ENCODE peak calls at places on chromosomes 1 and 21, in ten cellular contexts. One of them, this sample, is unnamed.
A peak's percentile ranks its signal among the peaks of the same experiment; 100 is the strongest.

GRCh38 chr1:6612641-6613360 is 730 bp upstream of the PHF13 start:
- DNase-seq in epithelial cell of esophagus: peak; percentile 68
- DNase-seq in IMR-90: peak; percentile 39
- DNase-seq in fibroblast of mammary gland: peak; percentile 32
- DNase-seq in cardiac muscle cell: peak; percentile 58
- DNase-seq in coronary artery: no peak
- DNase-seq in mesenchymal stem cell: peak; percentile 71
- DNase-seq in foreskin fibroblast: peak; percentile 76
- DNase-seq in NT2/D1: no peak
- DNase-seq in epithelial cell of proximal tubule: no peak
- DNase-seq in this sample: peak; percentile 54

GRCh38 chr1:40431385-40431784 is 18.9 kb upstream of the ZFP69B start:
- DNase-seq in epithelial cell of esophagus: no peak
- DNase-seq in IMR-90: no peak
- DNase-seq in fibroblast of mammary gland: no peak
- DNase-seq in cardiac muscle cell: no peak
- DNase-seq in coronary artery: no peak
- DNase-seq in mesenchymal stem cell: no peak
- DNase-seq in foreskin fibroblast: no peak
- DNase-seq in NT2/D1: no peak
- DNase-seq in epithelial cell of proximal tubule: no peak
- DNase-seq in this sample: no peak

GRCh38 chr1:29933110-29933509 is 696.8 kb downstream of the PTPRU start:
- DNase-seq in epithelial cell of esophagus: no peak
- DNase-seq in IMR-90: no peak
- DNase-seq in fibroblast of mammary gland: peak; percentile 11
- DNase-seq in cardiac muscle cell: no peak
- DNase-seq in coronary artery: no peak
- DNase-seq in mesenchymal stem cell: no peak
- DNase-seq in foreskin fibroblast: no peak
- DNase-seq in NT2/D1: no peak
- DNase-seq in epithelial cell of proximal tubule: no peak
- DNase-seq in this sample: no peak

GRCh38 chr1:25615563-25616079 is 970 bp upstream of the MAN1C1 start:
- DNase-seq in epithelial cell of esophagus: peak; percentile 11
- DNase-seq in IMR-90: no peak
- DNase-seq in fibroblast of mammary gland: no peak
- DNase-seq in cardiac muscle cell: no peak
- DNase-seq in coronary artery: no peak
- DNase-seq in mesenchymal stem cell: no peak
- DNase-seq in foreskin fibroblast: peak; percentile 28
- DNase-seq in NT2/D1: no peak
- DNase-seq in epithelial cell of proximal tubule: no peak
- DNase-seq in this sample: no peak

GRCh38 chr1:219432966-219433365 is 179.9 kb downstream of the ZC3H11B start:
- DNase-seq in epithelial cell of esophagus: no peak
- DNase-seq in IMR-90: no peak
- DNase-seq in fibroblast of mammary gland: no peak
- DNase-seq in cardiac muscle cell: peak; percentile 8
- DNase-seq in coronary artery: no peak
- DNase-seq in mesenchymal stem cell: no peak
- DNase-seq in foreskin fibroblast: no peak
- DNase-seq in NT2/D1: no peak
- DNase-seq in epithelial cell of proximal tubule: no peak
- DNase-seq in this sample: peak; percentile 14

GRCh38 chr1:165168466-165168865 is 188.0 kb downstream of the LMX1A start:
- DNase-seq in epithelial cell of esophagus: no peak
- DNase-seq in IMR-90: no peak
- DNase-seq in fibroblast of mammary gland: no peak
- DNase-seq in cardiac muscle cell: no peak
- DNase-seq in coronary artery: no peak
- DNase-seq in mesenchymal stem cell: no peak
- DNase-seq in foreskin fibroblast: no peak
- DNase-seq in NT2/D1: no peak
- DNase-seq in epithelial cell of proximal tubule: no peak
- DNase-seq in this sample: no peak

GRCh38 chr1:14836426-14837140 is 238.1 kb downstream of the KAZN start:
- DNase-seq in epithelial cell of esophagus: no peak
- DNase-seq in IMR-90: no peak
- DNase-seq in fibroblast of mammary gland: no peak
- DNase-seq in cardiac muscle cell: no peak
- DNase-seq in coronary artery: no peak
- DNase-seq in mesenchymal stem cell: no peak
- DNase-seq in foreskin fibroblast: no peak
- DNase-seq in NT2/D1: no peak
- DNase-seq in epithelial cell of proximal tubule: no peak
- DNase-seq in this sample: no peak

GRCh38 chr1:83052865-83053264 is 946.1 kb downstream of the TTLL7 start:
- DNase-seq in epithelial cell of esophagus: no peak
- DNase-seq in IMR-90: no peak
- DNase-seq in fibroblast of mammary gland: no peak
- DNase-seq in cardiac muscle cell: no peak
- DNase-seq in coronary artery: no peak
- DNase-seq in mesenchymal stem cell: no peak
- DNase-seq in foreskin fibroblast: no peak
- DNase-seq in NT2/D1: no peak
- DNase-seq in epithelial cell of proximal tubule: no peak
- DNase-seq in this sample: no peak

GRCh38 chr1:18908911-18909771 is 6.8 kb upstream of the ALDH4A1 start:
- DNase-seq in epithelial cell of esophagus: no peak
- DNase-seq in IMR-90: no peak
- DNase-seq in fibroblast of mammary gland: no peak
- DNase-seq in cardiac muscle cell: no peak
- DNase-seq in coronary artery: no peak
- DNase-seq in mesenchymal stem cell: no peak
- DNase-seq in foreskin fibroblast: no peak
- DNase-seq in NT2/D1: no peak
- DNase-seq in epithelial cell of proximal tubule: no peak
- DNase-seq in this sample: no peak

GRCh38 chr21:36702622-36702968 is 3.7 kb downstream of the SIM2 start:
- DNase-seq in epithelial cell of esophagus: no peak
- DNase-seq in IMR-90: no peak
- DNase-seq in fibroblast of mammary gland: no peak
- DNase-seq in cardiac muscle cell: no peak
- DNase-seq in coronary artery: no peak
- DNase-seq in mesenchymal stem cell: no peak
- DNase-seq in foreskin fibroblast: no peak
- DNase-seq in NT2/D1: no peak
- DNase-seq in epithelial cell of proximal tubule: no peak
- DNase-seq in this sample: no peak
- H3K4me3 ChIP-seq in epithelial cell of esophagus: no peak overlapping the region
- H3K4me3 ChIP-seq in IMR-90: peak overlapping the region; percentile 57
- H3K4me3 ChIP-seq in fibroblast of mammary gland: no peak overlapping the region
- H3K4me3 ChIP-seq in cardiac muscle cell: no peak overlapping the region
- H3K4me3 ChIP-seq in coronary artery: no peak overlapping the region
- H3K4me3 ChIP-seq in mesenchymal stem cell: no peak overlapping the region
- H3K4me3 ChIP-seq in foreskin fibroblast: no peak overlapping the region
- H3K4me3 ChIP-seq in NT2/D1: no peak overlapping the region
- H3K4me3 ChIP-seq in epithelial cell of proximal tubule: peak overlapping the region; percentile 55
- H3K4me3 ChIP-seq in this sample: no peak overlapping the region

GRCh38 chr1:214514819-214515383 is 36.5 kb downstream of the PTPN14 start:
- DNase-seq in epithelial cell of esophagus: no peak
- DNase-seq in IMR-90: no peak
- DNase-seq in fibroblast of mammary gland: no peak
- DNase-seq in cardiac muscle cell: no peak
- DNase-seq in coronary artery: no peak
- DNase-seq in mesenchymal stem cell: no peak
- DNase-seq in foreskin fibroblast: no peak
- DNase-seq in NT2/D1: no peak
- DNase-seq in epithelial cell of proximal tubule: no peak
- DNase-seq in this sample: no peak
- H3K4me3 ChIP-seq in epithelial cell of esophagus: no peak overlapping the region
- H3K4me3 ChIP-seq in IMR-90: no peak overlapping the region
- H3K4me3 ChIP-seq in fibroblast of mammary gland: no peak overlapping the region
- H3K4me3 ChIP-seq in cardiac muscle cell: no peak overlapping the region
- H3K4me3 ChIP-seq in coronary artery: no peak overlapping the region
- H3K4me3 ChIP-seq in mesenchymal stem cell: peak overlapping the region; percentile 14
- H3K4me3 ChIP-seq in foreskin fibroblast: no peak overlapping the region
- H3K4me3 ChIP-seq in NT2/D1: no peak overlapping the region
- H3K4me3 ChIP-seq in epithelial cell of proximal tubule: no peak overlapping the region
- H3K4me3 ChIP-seq in this sample: no peak overlapping the region

GRCh38 chr21:35831230-35831629 is 229.1 kb downstream of the SETD4 start:
- DNase-seq in epithelial cell of esophagus: no peak
- DNase-seq in IMR-90: no peak
- DNase-seq in fibroblast of mammary gland: no peak
- DNase-seq in cardiac muscle cell: no peak
- DNase-seq in coronary artery: no peak
- DNase-seq in mesenchymal stem cell: no peak
- DNase-seq in foreskin fibroblast: no peak
- DNase-seq in NT2/D1: no peak
- DNase-seq in epithelial cell of proximal tubule: no peak
- DNase-seq in this sample: no peak
- H3K4me3 ChIP-seq in epithelial cell of esophagus: no peak overlapping the region
- H3K4me3 ChIP-seq in IMR-90: no peak overlapping the region
- H3K4me3 ChIP-seq in fibroblast of mammary gland: no peak overlapping the region
- H3K4me3 ChIP-seq in cardiac muscle cell: no peak overlapping the region
- H3K4me3 ChIP-seq in coronary artery: no peak overlapping the region
- H3K4me3 ChIP-seq in mesenchymal stem cell: no peak overlapping the region
- H3K4me3 ChIP-seq in foreskin fibroblast: no peak overlapping the region
- H3K4me3 ChIP-seq in NT2/D1: no peak overlapping the region
- H3K4me3 ChIP-seq in epithelial cell of proximal tubule: no peak overlapping the region
- H3K4me3 ChIP-seq in this sample: no peak overlapping the region

GRCh38 chr1:78277253-78277652 is 213.5 kb upstream of the PTGFR start:
- DNase-seq in epithelial cell of esophagus: peak; percentile 37
- DNase-seq in IMR-90: peak; percentile 85
- DNase-seq in fibroblast of mammary gland: peak; percentile 90
- DNase-seq in cardiac muscle cell: no peak
- DNase-seq in coronary artery: no peak
- DNase-seq in mesenchymal stem cell: peak; percentile 69
- DNase-seq in foreskin fibroblast: peak; percentile 82
- DNase-seq in NT2/D1: no peak
- DNase-seq in epithelial cell of proximal tubule: peak; percentile 57
- DNase-seq in this sample: peak; percentile 75
- H3K4me3 ChIP-seq in epithelial cell of esophagus: no peak overlapping the region
- H3K4me3 ChIP-seq in IMR-90: no peak overlapping the region
- H3K4me3 ChIP-seq in fibroblast of mammary gland: no peak overlapping the region
- H3K4me3 ChIP-seq in cardiac muscle cell: no peak overlapping the region
- H3K4me3 ChIP-seq in coronary artery: no peak overlapping the region
- H3K4me3 ChIP-seq in mesenchymal stem cell: no peak overlapping the region
- H3K4me3 ChIP-seq in foreskin fibroblast: no peak overlapping the region
- H3K4me3 ChIP-seq in NT2/D1: no peak overlapping the region
- H3K4me3 ChIP-seq in epithelial cell of proximal tubule: no peak overlapping the region
- H3K4me3 ChIP-seq in this sample: no peak overlapping the region

GRCh38 chr1:166900987-166901386 is 24.9 kb upstream of the TADA1 start:
- DNase-seq in epithelial cell of esophagus: no peak
- DNase-seq in IMR-90: no peak
- DNase-seq in fibroblast of mammary gland: no peak
- DNase-seq in cardiac muscle cell: no peak
- DNase-seq in coronary artery: no peak
- DNase-seq in mesenchymal stem cell: no peak
- DNase-seq in foreskin fibroblast: no peak
- DNase-seq in NT2/D1: no peak
- DNase-seq in epithelial cell of proximal tubule: no peak
- DNase-seq in this sample: peak; percentile 28
- H3K4me3 ChIP-seq in epithelial cell of esophagus: no peak overlapping the region
- H3K4me3 ChIP-seq in IMR-90: no peak overlapping the region
- H3K4me3 ChIP-seq in fibroblast of mammary gland: no peak overlapping the region
- H3K4me3 ChIP-seq in cardiac muscle cell: no peak overlapping the region
- H3K4me3 ChIP-seq in coronary artery: no peak overlapping the region
- H3K4me3 ChIP-seq in mesenchymal stem cell: no peak overlapping the region
- H3K4me3 ChIP-seq in foreskin fibroblast: no peak overlapping the region
- H3K4me3 ChIP-seq in NT2/D1: no peak overlapping the region
- H3K4me3 ChIP-seq in epithelial cell of proximal tubule: no peak overlapping the region
- H3K4me3 ChIP-seq in this sample: no peak overlapping the region

GRCh38 chr1:56647106-56647505 is 2.0 kb downstream of the PRKAA2 start:
- DNase-seq in epithelial cell of esophagus: no peak
- DNase-seq in IMR-90: no peak
- DNase-seq in fibroblast of mammary gland: no peak
- DNase-seq in cardiac muscle cell: no peak
- DNase-seq in coronary artery: no peak
- DNase-seq in mesenchymal stem cell: peak; percentile 18
- DNase-seq in foreskin fibroblast: no peak
- DNase-seq in NT2/D1: no peak
- DNase-seq in epithelial cell of proximal tubule: no peak
- DNase-seq in this sample: no peak

GRCh38 chr1:56645663-56646330 is 683 bp downstream of the PRKAA2 start:
- DNase-seq in epithelial cell of esophagus: peak; percentile 13
- DNase-seq in IMR-90: no peak
- DNase-seq in fibroblast of mammary gland: no peak
- DNase-seq in cardiac muscle cell: peak; percentile 18
- DNase-seq in coronary artery: no peak
- DNase-seq in mesenchymal stem cell: peak; percentile 40
- DNase-seq in foreskin fibroblast: peak; percentile 51
- DNase-seq in NT2/D1: peak; percentile 15
- DNase-seq in epithelial cell of proximal tubule: no peak
- DNase-seq in this sample: no peak

GRCh38 chr1:56644064-56644940 is 812 bp upstream of the PRKAA2 start:
- DNase-seq in epithelial cell of esophagus: no peak
- DNase-seq in IMR-90: peak; percentile 73
- DNase-seq in fibroblast of mammary gland: no peak
- DNase-seq in cardiac muscle cell: peak; percentile 40
- DNase-seq in coronary artery: no peak
- DNase-seq in mesenchymal stem cell: peak; percentile 60
- DNase-seq in foreskin fibroblast: peak; percentile 53
- DNase-seq in NT2/D1: no peak
- DNase-seq in epithelial cell of proximal tubule: no peak
- DNase-seq in this sample: peak; percentile 45

GRCh38 chr1:56644941-56645662 is at the start of gene PRKAA2:
- DNase-seq in epithelial cell of esophagus: peak; percentile 34
- DNase-seq in IMR-90: peak; percentile 12
- DNase-seq in fibroblast of mammary gland: no peak
- DNase-seq in cardiac muscle cell: peak; percentile 83
- DNase-seq in coronary artery: peak; percentile 74
- DNase-seq in mesenchymal stem cell: peak; percentile 56
- DNase-seq in foreskin fibroblast: peak; percentile 75
- DNase-seq in NT2/D1: peak; percentile 32
- DNase-seq in epithelial cell of proximal tubule: no peak
- DNase-seq in this sample: no peak

DNA sequence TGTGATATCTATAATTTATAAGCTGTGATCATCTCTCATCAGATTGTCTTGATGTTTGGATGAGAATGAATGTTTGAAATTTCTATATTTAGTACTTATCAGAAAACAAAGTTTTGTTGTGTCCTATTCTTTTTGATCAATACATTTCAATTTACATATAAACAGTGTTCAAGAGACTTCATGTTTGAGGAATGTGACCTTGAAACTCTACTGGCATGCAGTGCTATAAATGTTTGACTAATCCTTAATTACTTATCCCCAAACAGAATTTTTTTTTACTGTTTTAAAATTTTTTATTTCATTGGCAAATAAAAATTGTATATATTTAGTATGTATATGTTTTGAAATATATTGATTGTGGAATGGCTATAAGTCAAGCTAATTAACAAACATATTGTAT is 1.5 kb upstream of the PRKAA2 start:
- DNase-seq in epithelial cell of esophagus: no peak
- DNase-seq in IMR-90: no peak
- DNase-seq in fibroblast of mammary gland: no peak
- DNase-seq in cardiac muscle cell: no peak
- DNase-seq in coronary artery: no peak
- DNase-seq in mesenchymal stem cell: no peak
- DNase-seq in foreskin fibroblast: peak; percentile 40
- DNase-seq in NT2/D1: no peak
- DNase-seq in epithelial cell of proximal tubule: no peak
- DNase-seq in this sample: no peak
- H3K4me3 ChIP-seq in epithelial cell of esophagus: no peak overlapping the region
- H3K4me3 ChIP-seq in IMR-90: no peak overlapping the region
- H3K4me3 ChIP-seq in fibroblast of mammary gland: no peak overlapping the region
- H3K4me3 ChIP-seq in cardiac muscle cell: no peak overlapping the region
- H3K4me3 ChIP-seq in coronary artery: no peak overlapping the region
- H3K4me3 ChIP-seq in mesenchymal stem cell: no peak overlapping the region
- H3K4me3 ChIP-seq in foreskin fibroblast: no peak overlapping the region
- H3K4me3 ChIP-seq in NT2/D1: no peak overlapping the region
- H3K4me3 ChIP-seq in epithelial cell of proximal tubule: no peak overlapping the region
- H3K4me3 ChIP-seq in this sample: no peak overlapping the region